ENCODE peak calls at places on chromosomes 3 and 15, in seven cellular contexts. One of them, this sample, is unnamed.

GRCh38 chr15:35934383-35935049 is 388.6 kb upstream of the DPH6 start:
- DNase-seq in heart left ventricle: no peak
- DNase-seq in suprapubic skin: no peak
- DNase-seq in A549: no peak
- DNase-seq in adrenal gland: no peak
- DNase-seq in stomach: no peak
- DNase-seq in uterus: no peak
- DNase-seq in this sample: no peak

GRCh38 chr3:115381573-115381912 is 234.5 kb upstream of the ZBTB20 start:
- DNase-seq in stomach: no peak
- DNase-seq in uterus: no peak
- DNase-seq in adrenal gland: no peak
- DNase-seq in heart left ventricle: peak
- DNase-seq in A549: no peak
- DNase-seq in suprapubic skin: no peak
- DNase-seq in this sample: no peak

GRCh38 chr15:31358957-31359721 is 32.5 kb downstream of the KLF13 start:
- DNase-seq in uterus: no peak
- DNase-seq in A549: no peak
- DNase-seq in heart left ventricle: no peak
- DNase-seq in adrenal gland: no peak
- DNase-seq in stomach: no peak
- DNase-seq in suprapubic skin: no peak
- DNase-seq in this sample: peak

GRCh38 chr3:16841906-16842709 is 42.6 kb upstream of the PLCL2 start:
- DNase-seq in heart left ventricle: peak
- DNase-seq in suprapubic skin: peak
- DNase-seq in uterus: no peak
- DNase-seq in stomach: peak
- DNase-seq in A549: no peak
- DNase-seq in adrenal gland: peak
- DNase-seq in this sample: peak

GRCh38 chr3:23161896-23162570 is 41.1 kb upstream of the UBE2E2 start:
- DNase-seq in adrenal gland: no peak
- DNase-seq in A549: no peak
- DNase-seq in stomach: no peak
- DNase-seq in suprapubic skin: no peak
- DNase-seq in uterus: no peak
- DNase-seq in heart left ventricle: no peak
- DNase-seq in this sample: no peak

GRCh38 chr3:29695201-29695904 is 414.5 kb downstream of the RBMS3 start:
- DNase-seq in uterus: peak
- DNase-seq in adrenal gland: no peak
- DNase-seq in stomach: no peak
- DNase-seq in A549: no peak
- DNase-seq in heart left ventricle: no peak
- DNase-seq in suprapubic skin: no peak
- DNase-seq in this sample: no peak

GRCh38 chr3:41131224-41131623 is 68.1 kb upstream of the CTNNB1 start:
- DNase-seq in uterus: no peak
- DNase-seq in suprapubic skin: peak
- DNase-seq in stomach: no peak
- DNase-seq in adrenal gland: no peak
- DNase-seq in heart left ventricle: no peak
- DNase-seq in A549: no peak
- DNase-seq in this sample: no peak

GRCh38 chr3:138479355-138479964 is 45.0 kb downstream of the ESYT3 start:
- DNase-seq in suprapubic skin: no peak
- DNase-seq in A549: peak
- DNase-seq in stomach: no peak
- DNase-seq in uterus: no peak
- DNase-seq in heart left ventricle: no peak
- DNase-seq in adrenal gland: peak
- DNase-seq in this sample: peak

GRCh38 chr15:48609486-48609885 is 36.0 kb downstream of the FBN1 start:
- DNase-seq in adrenal gland: no peak
- DNase-seq in heart left ventricle: no peak
- DNase-seq in suprapubic skin: no peak
- DNase-seq in stomach: no peak
- DNase-seq in uterus: no peak
- DNase-seq in A549: no peak
- DNase-seq in this sample: peak

GRCh38 chr3:20054549-20054987 is 14.3 kb downstream of the KAT2B start:
- DNase-seq in suprapubic skin: no peak
- DNase-seq in A549: peak
- DNase-seq in adrenal gland: peak
- DNase-seq in heart left ventricle: peak
- DNase-seq in stomach: peak
- DNase-seq in uterus: peak
- DNase-seq in this sample: peak

GRCh38 chr3:15535757-15536156 is 14.3 kb upstream of the COLQ start:
- DNase-seq in adrenal gland: no peak
- DNase-seq in A549: no peak
- DNase-seq in suprapubic skin: no peak
- DNase-seq in heart left ventricle: no peak
- DNase-seq in stomach: no peak
- DNase-seq in uterus: no peak
- DNase-seq in this sample: no peak

GRCh38 chr3:5948081-5948480 is 760.6 kb downstream of the EDEM1 start:
- DNase-seq in adrenal gland: no peak
- DNase-seq in A549: no peak
- DNase-seq in uterus: no peak
- DNase-seq in heart left ventricle: no peak
- DNase-seq in stomach: no peak
- DNase-seq in suprapubic skin: no peak
- DNase-seq in this sample: no peak

GRCh38 chr3:116064646-116065045 is 380.6 kb downstream of the LSAMP start:
- DNase-seq in adrenal gland: no peak
- DNase-seq in stomach: no peak
- DNase-seq in heart left ventricle: no peak
- DNase-seq in suprapubic skin: no peak
- DNase-seq in uterus: no peak
- DNase-seq in A549: no peak
- DNase-seq in this sample: no peak

GRCh38 chr3:181727122-181728036 is 15.7 kb downstream of the SOX2 start:
- DNase-seq in adrenal gland: no peak
- DNase-seq in uterus: no peak
- DNase-seq in stomach: peak
- DNase-seq in heart left ventricle: no peak
- DNase-seq in A549: no peak
- DNase-seq in suprapubic skin: no peak
- DNase-seq in this sample: no peak

GRCh38 chr3:8486945-8487344 is 14.7 kb upstream of the LMCD1 start:
- DNase-seq in stomach: peak
- DNase-seq in adrenal gland: no peak
- DNase-seq in suprapubic skin: no peak
- DNase-seq in uterus: peak
- DNase-seq in A549: no peak
- DNase-seq in heart left ventricle: no peak
- DNase-seq in this sample: no peak

GRCh38 chr15:64717130-64717529 is 58.3 kb downstream of the RBPMS2 start:
- DNase-seq in stomach: no peak
- DNase-seq in adrenal gland: no peak
- DNase-seq in suprapubic skin: no peak
- DNase-seq in A549: no peak
- DNase-seq in uterus: no peak
- DNase-seq in heart left ventricle: no peak
- DNase-seq in this sample: no peak

GRCh38 chr3:134350861-134351311 is 23.4 kb downstream of the AMOTL2 start:
- DNase-seq in A549: no peak
- DNase-seq in uterus: no peak
- DNase-seq in suprapubic skin: no peak
- DNase-seq in stomach: peak
- DNase-seq in heart left ventricle: peak
- DNase-seq in adrenal gland: no peak
- DNase-seq in this sample: no peak

GRCh38 chr3:134353831-134354611 is 20.2 kb downstream of the AMOTL2 start:
- DNase-seq in A549: no peak
- DNase-seq in stomach: peak
- DNase-seq in suprapubic skin: no peak
- DNase-seq in adrenal gland: no peak
- DNase-seq in uterus: no peak
- DNase-seq in heart left ventricle: peak
- DNase-seq in this sample: no peak

GRCh38 chr3:134353171-134353825 is 20.9 kb downstream of the AMOTL2 start:
- DNase-seq in heart left ventricle: peak
- DNase-seq in A549: no peak
- DNase-seq in uterus: no peak
- DNase-seq in suprapubic skin: no peak
- DNase-seq in adrenal gland: no peak
- DNase-seq in stomach: no peak
- DNase-seq in this sample: no peak

GRCh38 chr3:134351421-134351820 is 22.8 kb downstream of the AMOTL2 start:
- DNase-seq in adrenal gland: no peak
- DNase-seq in heart left ventricle: peak
- DNase-seq in A549: no peak
- DNase-seq in uterus: no peak
- DNase-seq in suprapubic skin: no peak
- DNase-seq in stomach: no peak
- DNase-seq in this sample: no peak

GRCh38 chr3:134352031-134352671 is 22.1 kb downstream of the AMOTL2 start:
- DNase-seq in suprapubic skin: no peak
- DNase-seq in heart left ventricle: peak
- DNase-seq in A549: no peak
- DNase-seq in uterus: no peak
- DNase-seq in stomach: no peak
- DNase-seq in adrenal gland: no peak
- DNase-seq in this sample: peak
- TF ChIP-seq CTCF in suprapubic skin: no peak
- TF ChIP-seq CTCF in heart left ventricle: no peak
- TF ChIP-seq CTCF in A549: no peak
- TF ChIP-seq CTCF in uterus: no peak
- TF ChIP-seq CTCF in stomach: no peak
- TF ChIP-seq CTCF in adrenal gland: no peak
- TF ChIP-seq CTCF in this sample: no peak

GRCh38 chr3:63908776-63909175 is 3.4 kb downstream of the SCAANT1 start:
- DNase-seq in adrenal gland: no peak
- DNase-seq in stomach: no peak
- DNase-seq in suprapubic skin: no peak
- DNase-seq in uterus: no peak
- DNase-seq in A549: no peak
- DNase-seq in heart left ventricle: no peak
- DNase-seq in this sample: no peak

GRCh38 chr3:63910873-63911272 is 1.3 kb downstream of the SCAANT1 start:
- DNase-seq in heart left ventricle: no peak
- DNase-seq in suprapubic skin: no peak
- DNase-seq in A549: no peak
- DNase-seq in stomach: no peak
- DNase-seq in adrenal gland: no peak
- DNase-seq in uterus: no peak
- DNase-seq in this sample: no peak

GRCh38 chr3:63908081-63908736 is 4.0 kb downstream of the SCAANT1 start:
- DNase-seq in uterus: no peak
- DNase-seq in suprapubic skin: no peak
- DNase-seq in adrenal gland: no peak
- DNase-seq in stomach: no peak
- DNase-seq in A549: peak
- DNase-seq in heart left ventricle: no peak
- DNase-seq in this sample: no peak

GRCh38 chr3:63911395-63911900 is 735 bp downstream of the SCAANT1 start:
- DNase-seq in A549: no peak
- DNase-seq in adrenal gland: no peak
- DNase-seq in stomach: no peak
- DNase-seq in heart left ventricle: no peak
- DNase-seq in uterus: no peak
- DNase-seq in suprapubic skin: no peak
- DNase-seq in this sample: no peak

GRCh38 chr3:63909431-63909830 is 2.8 kb downstream of the SCAANT1 start:
- DNase-seq in A549: no peak
- DNase-seq in suprapubic skin: no peak
- DNase-seq in heart left ventricle: no peak
- DNase-seq in adrenal gland: no peak
- DNase-seq in uterus: no peak
- DNase-seq in stomach: no peak
- DNase-seq in this sample: no peak
- TF ChIP-seq POLR2A in A549: no peak
- TF ChIP-seq POLR2A in suprapubic skin: no peak
- TF ChIP-seq POLR2A in heart left ventricle: no peak
- TF ChIP-seq POLR2A in adrenal gland: no peak
- TF ChIP-seq POLR2A in uterus: no peak
- TF ChIP-seq POLR2A in stomach: no peak
- TF ChIP-seq POLR2A in this sample: no peak

DNA sequence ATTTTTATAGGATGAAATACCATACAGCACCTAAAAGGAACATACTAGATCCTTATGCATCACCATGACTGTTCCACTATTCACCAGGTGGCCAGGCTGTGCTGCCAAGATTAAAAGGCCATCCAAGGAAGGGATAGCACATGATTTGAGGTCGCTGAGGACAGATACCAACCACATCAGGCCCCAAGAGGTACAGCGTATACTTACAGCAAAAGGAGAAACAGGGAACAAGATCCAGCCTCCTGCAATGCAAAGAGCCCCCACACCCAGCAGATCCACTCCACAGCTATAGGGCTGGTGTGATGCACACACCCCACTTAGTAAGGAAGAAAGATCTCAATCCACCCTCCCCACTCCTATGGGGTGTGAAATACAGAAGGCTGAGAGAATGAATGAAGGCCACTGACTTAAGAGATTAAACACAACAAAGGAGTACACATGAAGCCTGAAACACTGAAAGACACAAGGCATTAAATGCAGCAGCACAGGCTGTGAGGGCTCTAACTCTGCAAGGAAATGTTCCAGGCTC is 32.0 kb upstream of the ZNF445 start:
- DNase-seq in suprapubic skin: no peak
- DNase-seq in adrenal gland: peak
- DNase-seq in stomach: no peak
- DNase-seq in A549: peak
- DNase-seq in heart left ventricle: no peak
- DNase-seq in uterus: no peak
- DNase-seq in this sample: no peak
- H3K4me3 ChIP-seq in suprapubic skin: peak
- H3K4me3 ChIP-seq in adrenal gland: no peak
- H3K4me3 ChIP-seq in stomach: peak
- H3K4me3 ChIP-seq in A549: peak
- H3K4me3 ChIP-seq in heart left ventricle: peak
- H3K4me3 ChIP-seq in uterus: peak
- H3K4me3 ChIP-seq in this sample: peak

DNA sequence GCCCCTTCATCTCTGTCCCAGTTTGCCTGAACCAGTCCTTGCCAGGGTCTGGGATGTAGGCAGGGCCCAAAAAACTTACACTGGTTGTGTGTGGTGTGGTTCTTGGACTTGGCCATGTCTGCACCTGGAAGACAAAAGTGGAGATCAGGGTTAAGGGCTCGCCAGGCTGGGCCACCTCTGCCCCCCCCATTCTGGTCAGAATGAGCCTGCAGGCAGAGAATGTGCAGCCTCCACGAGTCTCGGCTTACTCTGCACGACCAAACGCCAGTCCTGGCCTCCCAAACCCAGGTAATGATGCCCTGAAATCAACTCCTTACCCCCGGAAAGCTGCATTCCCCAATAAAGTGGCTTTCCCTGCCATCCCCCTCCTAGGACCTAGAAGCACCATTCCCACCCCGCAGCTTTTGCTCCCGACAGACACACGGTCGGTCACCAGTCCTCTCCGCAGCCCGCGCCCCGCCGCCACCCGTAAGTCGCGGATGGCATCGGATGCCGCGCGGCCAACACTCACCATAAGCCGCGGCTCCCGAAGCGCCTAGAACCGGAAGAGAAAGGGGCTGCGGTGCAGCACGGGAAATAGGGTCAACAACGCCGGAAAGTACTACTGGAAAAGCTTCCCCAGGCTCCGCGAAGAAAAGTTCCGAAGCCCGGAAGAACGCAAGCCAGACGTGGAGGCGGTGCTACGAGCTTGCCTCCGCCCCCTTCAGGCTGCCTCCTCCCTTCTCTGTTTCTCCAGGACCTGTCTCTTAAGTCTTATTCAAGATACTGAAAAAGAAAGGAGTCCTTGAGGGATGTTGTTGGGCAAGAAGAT is at the start of gene RPL29:
- DNase-seq in suprapubic skin: peak
- DNase-seq in uterus: peak
- DNase-seq in heart left ventricle: peak
- DNase-seq in adrenal gland: peak
- DNase-seq in stomach: peak
- DNase-seq in A549: peak
- DNase-seq in this sample: peak
- TF ChIP-seq CTCF in suprapubic skin: peak
- TF ChIP-seq CTCF in uterus: peak
- TF ChIP-seq CTCF in heart left ventricle: peak
- TF ChIP-seq CTCF in adrenal gland: peak
- TF ChIP-seq CTCF in stomach: no peak
- TF ChIP-seq CTCF in A549: no peak
- TF ChIP-seq CTCF in this sample: no peak